ENCODE peak calls at places on chromosomes 11 and 22, in seven cellular contexts. R is right lobe of liver, G is fibroblast of lung, D is adrenal gland, Y is lower lobe of right lung, J is coronary artery, E is OCI-LY7. M is an unnamed sample.

GRCh38 chr22:30397656-30398635 is 1.1 kb downstream of the SEC14L2 start:
- DNase-seq in D (no peak), Y (no peak), G (no peak), J (no peak), R (peak), E (no peak), M (no peak)

GRCh38 chr11:65895482-65895981 is 4.7 kb downstream of the FOSL1 start:
- DNase-seq in R (no peak), D (no peak), J (no peak), G (no peak), Y (peak), E (no peak), M (no peak)

GRCh38 chr11:42778193-42778592 is 533.6 kb upstream of the API5 start:
- DNase-seq in G (no peak), E (peak), Y (no peak), D (no peak), R (no peak), J (no peak), M (peak)

GRCh38 chr11:104259121-104259610 is 95.2 kb upstream of the PDGFD start:
- DNase-seq in D (no peak), R (no peak), J (no peak), E (no peak), G (no peak), Y (no peak), M (no peak)

GRCh38 chr11:65274734-65275682 is 13.2 kb downstream of the POLA2 start:
- DNase-seq in R (peak), E (peak), J (peak), Y (peak), G (peak), D (peak), M (no peak)

GRCh38 chr22:38861170-38861874 is 10.7 kb downstream of the CBX6 start:
- DNase-seq in G (no peak), D (no peak), J (no peak), Y (no peak), R (no peak), E (no peak), M (no peak)

GRCh38 chr11:128691802-128692749 is 1.8 kb upstream of the FLI1 start:
- DNase-seq in E (no peak), Y (no peak), D (no peak), J (no peak), G (no peak), R (no peak), M (no peak)

GRCh38 chr11:70713988-70714665 is 315.8 kb downstream of the CTTN start:
- DNase-seq in J (no peak), D (no peak), G (no peak), Y (no peak), R (no peak), E (no peak), M (peak)

GRCh38 chr11:17401841-17402240 is 13.4 kb upstream of the KCNJ11 start:
- DNase-seq in E (no peak), D (no peak), Y (no peak), R (no peak), G (no peak), J (no peak), M (no peak)

GRCh38 chr22:27971926-27972325 is 52.9 kb upstream of the PITPNB start:
- DNase-seq in J (no peak), G (no peak), D (no peak), R (no peak), Y (no peak), E (no peak), M (no peak)

GRCh38 chr11:35151241-35151640 is 12.3 kb downstream of the CD44 start:
- DNase-seq in E (no peak), Y (no peak), D (no peak), J (no peak), G (no peak), R (no peak), M (no peak)

GRCh38 chr11:83725161-83725560 is 439.0 kb upstream of the CCDC90B start:
- DNase-seq in D (no peak), R (no peak), G (no peak), Y (no peak), J (no peak), E (no peak), M (no peak)

GRCh38 chr11:83726316-83726715 is 440.1 kb upstream of the CCDC90B start:
- DNase-seq in E (no peak), D (no peak), R (no peak), Y (no peak), J (no peak), G (no peak), M (no peak)

GRCh38 chr11:83722392-83722791 is 436.2 kb upstream of the CCDC90B start:
- DNase-seq in J (no peak), Y (no peak), D (no peak), E (no peak), G (no peak), R (no peak), M (no peak)

GRCh38 chr11:83725718-83726117 is 439.6 kb upstream of the CCDC90B start:
- DNase-seq in R (no peak), Y (no peak), D (no peak), J (no peak), E (no peak), G (no peak), M (no peak)

GRCh38 chr11:83724704-83725114 is 438.5 kb upstream of the CCDC90B start:
- DNase-seq in D (no peak), Y (peak), R (peak), J (no peak), E (no peak), G (peak), M (no peak)
- H3K4me3 ChIP-seq in D (no peak), Y (peak), R (peak), J (peak), E (no peak), G (peak), M (peak)

DNA sequence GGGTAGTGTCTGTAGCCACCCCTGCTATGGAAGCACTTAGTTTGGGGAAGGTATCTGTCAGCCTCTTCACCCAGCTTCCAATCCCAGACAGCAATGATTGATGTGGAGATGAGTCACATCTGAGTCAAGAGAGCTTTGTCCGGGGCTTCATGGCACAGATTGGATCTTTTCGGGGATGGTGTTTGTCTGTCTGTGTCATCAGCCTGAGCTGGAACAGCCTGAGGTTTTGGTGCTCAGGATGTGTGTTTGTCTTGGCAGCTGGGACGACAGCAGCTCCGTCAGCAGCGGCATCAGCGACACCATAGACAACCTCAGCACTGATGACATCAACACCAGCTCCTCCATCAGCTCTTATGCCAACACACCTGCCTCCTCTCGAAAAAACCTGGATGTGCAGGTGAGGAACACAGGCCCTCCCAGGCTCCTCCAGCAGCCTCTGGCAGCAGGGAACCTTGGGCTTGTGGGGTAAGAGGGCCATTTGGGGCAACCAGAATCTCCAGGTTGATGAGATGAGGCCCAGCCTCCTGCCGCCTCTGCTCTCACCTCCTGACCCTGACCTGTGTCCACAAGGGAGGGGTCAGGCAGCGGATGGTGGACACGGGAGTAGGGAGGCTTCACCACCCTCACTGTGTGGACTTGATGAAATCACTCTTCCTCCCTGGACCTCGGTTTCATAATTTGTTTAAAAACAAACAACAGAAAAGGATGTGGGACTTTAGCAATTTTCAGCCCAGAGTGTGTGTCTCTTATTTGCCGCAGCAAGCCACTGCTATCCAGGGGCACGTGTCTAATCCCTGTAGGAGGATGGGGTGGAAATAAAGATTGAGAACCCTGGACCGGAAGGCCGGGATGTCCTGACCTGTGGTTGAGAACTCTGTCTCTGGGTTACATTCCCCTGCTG is 124.3 kb downstream of the DBX1 start:
- DNase-seq in J (no peak), D (no peak), E (no peak), Y (no peak), G (peak), R (peak), M (no peak)
- H3K27ac ChIP-seq in J (peak), D (peak), E (no peak), Y (no peak), G (peak), R (peak), M (no peak)

DNA sequence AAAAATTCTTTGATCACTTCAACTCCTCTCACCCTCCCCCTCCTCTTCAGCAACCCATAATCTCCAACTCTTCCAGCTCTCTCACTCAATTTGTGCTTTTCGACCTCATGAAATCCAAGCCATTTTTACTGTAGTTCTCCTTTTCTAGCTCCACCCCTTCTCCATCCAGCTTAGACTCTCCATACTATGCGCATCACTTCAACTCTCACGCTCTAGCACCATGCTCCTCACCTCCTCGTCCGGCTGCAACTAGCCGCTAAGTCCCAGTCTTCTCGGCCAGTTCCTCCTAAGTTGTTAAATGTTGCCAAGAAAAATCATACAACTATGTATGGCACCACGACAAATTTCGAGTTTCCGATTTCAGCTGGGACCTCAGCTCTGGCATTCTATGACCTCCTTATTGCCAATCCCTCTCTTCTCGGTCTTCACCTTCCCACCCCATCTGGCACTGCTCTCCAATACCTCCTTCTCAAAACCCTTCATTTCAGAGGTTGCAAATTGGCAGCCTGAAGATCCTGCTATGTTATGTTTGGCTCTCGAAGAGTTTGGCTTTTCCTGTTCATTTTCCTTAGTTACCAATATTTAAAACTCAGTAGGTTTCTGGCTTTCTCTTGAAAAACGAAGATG is 1.1 kb downstream of the ZNF70 start:
- DNase-seq in G (no peak), D (no peak), J (no peak), E (no peak), R (no peak), Y (no peak), M (no peak)
- H3K4me3 ChIP-seq in G (peak), D (no peak), J (peak), E (peak), R (no peak), Y (peak), M (no peak)

GRCh38 chr11:9823887-9824385 is 160.1 kb downstream of the SWAP70 start:
- DNase-seq in G (no peak), R (no peak), J (no peak), E (no peak), D (no peak), Y (no peak), M (no peak)

GRCh38 chr11:9823439-9823838 is 159.6 kb downstream of the SWAP70 start:
- DNase-seq in G (no peak), J (no peak), D (no peak), R (no peak), Y (no peak), E (no peak), M (no peak)

GRCh38 chr11:9826390-9826789 is 162.5 kb downstream of the SWAP70 start:
- DNase-seq in R (no peak), E (no peak), G (no peak), J (no peak), Y (no peak), D (no peak), M (no peak)

GRCh38 chr11:9825895-9826294 is 162.0 kb downstream of the SWAP70 start:
- DNase-seq in J (no peak), E (no peak), G (no peak), D (no peak), Y (no peak), R (no peak), M (no peak)

DNA sequence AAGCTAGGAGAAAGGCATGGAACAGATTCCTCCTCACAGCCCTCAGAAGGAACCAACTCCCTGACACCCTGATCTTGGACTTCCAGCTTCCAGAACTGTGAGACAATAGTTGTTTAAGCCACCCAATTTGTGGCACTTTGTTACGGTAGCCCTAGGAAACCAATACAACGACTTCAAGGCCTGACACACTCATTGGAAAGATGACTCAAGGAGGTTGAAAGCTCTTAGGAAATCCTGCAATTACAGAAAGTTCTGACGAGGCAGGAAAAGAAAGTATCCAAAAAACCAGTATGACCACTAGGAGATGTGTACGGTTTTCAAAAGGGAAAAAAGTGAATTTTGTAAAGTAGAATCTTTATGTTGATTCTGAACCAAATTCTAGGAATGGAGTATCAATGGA is 161.4 kb downstream of the SWAP70 start:
- DNase-seq in J (no peak), G (peak), E (no peak), Y (no peak), D (no peak), R (no peak), M (no peak)
- H3K27ac ChIP-seq in J (no peak), G (no peak), E (no peak), Y (no peak), D (no peak), R (no peak), M (no peak)

DNA sequence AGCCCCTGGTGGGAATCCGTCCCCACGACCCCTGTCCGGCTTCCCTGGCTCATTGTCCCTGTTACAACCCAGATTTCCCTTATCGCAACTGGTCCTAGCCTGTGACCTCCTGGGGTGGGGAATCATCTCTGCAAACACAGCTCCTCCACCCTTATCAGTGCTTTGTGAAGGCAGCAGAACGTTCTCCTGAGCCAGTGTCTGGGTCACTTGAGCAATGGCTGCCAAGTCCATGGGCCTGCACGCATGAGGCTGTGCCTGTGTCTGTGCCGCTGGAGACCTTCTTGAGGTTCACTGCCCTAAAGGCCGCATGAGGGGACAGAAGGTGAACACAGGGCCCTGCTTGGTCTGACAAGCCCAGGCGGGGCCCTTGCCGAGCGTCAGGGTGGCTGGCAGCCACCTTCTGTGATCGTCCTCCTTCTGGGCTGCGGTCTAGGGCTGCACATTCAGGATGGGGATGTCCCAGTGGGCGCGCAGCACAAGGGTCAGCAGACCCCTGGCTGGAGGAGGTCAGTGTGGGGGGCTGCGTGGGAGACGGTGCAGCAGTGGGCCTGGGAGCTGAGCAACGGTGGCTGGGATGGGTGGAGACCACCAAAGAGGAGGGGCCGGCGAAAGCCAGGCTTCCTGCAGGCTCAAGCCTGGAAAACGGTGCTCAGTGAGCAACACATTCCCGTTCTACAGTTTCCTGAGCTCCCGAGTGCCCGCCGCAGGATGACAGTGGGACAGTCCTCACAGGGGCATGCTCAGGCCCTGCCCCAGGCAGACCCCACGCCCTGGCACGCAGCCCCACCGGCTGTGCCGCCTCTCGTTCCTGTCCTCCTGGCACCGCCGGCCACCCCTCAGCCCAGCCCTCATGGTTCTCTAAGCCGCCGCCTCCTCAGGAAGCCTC is 74.1 kb downstream of the CDKN1C start:
- DNase-seq in Y (peak), G (no peak), D (no peak), R (no peak), E (no peak), J (no peak), M (no peak)
- H3K4me3 ChIP-seq in Y (peak), G (no peak), D (no peak), R (no peak), E (no peak), J (no peak), M (no peak)

GRCh38 chr11:72812968-72813739 is 1.1 kb upstream of the ATG16L2 start:
- DNase-seq in E (peak), R (peak), G (peak), D (no peak), Y (peak), J (peak), M (no peak)
- H3K27ac ChIP-seq in E (peak), R (peak), G (peak), D (peak), Y (peak), J (peak), M (no peak)

DNA sequence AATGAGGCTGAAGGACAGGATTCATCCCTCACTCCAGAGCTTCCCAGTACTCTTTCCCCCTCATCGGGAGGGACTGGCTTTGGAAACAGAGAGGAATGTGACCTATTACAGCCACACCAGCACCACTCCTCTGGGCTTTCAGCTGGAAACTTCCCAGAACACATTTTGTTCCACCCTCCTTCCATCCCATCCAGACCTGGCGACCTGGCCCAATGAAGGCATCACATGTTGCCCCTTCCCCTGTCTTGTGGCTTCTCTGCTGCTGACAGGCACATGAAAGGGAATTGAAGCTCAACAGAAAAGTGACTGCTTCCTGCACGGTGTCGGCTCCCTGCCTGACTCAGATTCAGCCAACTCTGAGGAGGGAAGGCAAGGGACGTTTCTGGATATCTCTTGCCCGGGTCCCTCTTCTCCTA is 19.1 kb downstream of the IRAG1 start:
- DNase-seq in D (no peak), J (peak), Y (no peak), R (no peak), G (no peak), E (no peak), M (no peak)
- H3K4me3 ChIP-seq in D (no peak), J (peak), Y (peak), R (no peak), G (no peak), E (no peak), M (no peak)

GRCh38 chr22:50726643-50727340 is 11.2 kb upstream of the ACR start:
- DNase-seq in J (no peak), G (no peak), R (no peak), E (no peak), D (no peak), Y (peak), M (no peak)

GRCh38 chr22:50724616-50725015 is 13.4 kb upstream of the ACR start:
- DNase-seq in E (no peak), D (no peak), Y (no peak), R (no peak), G (no peak), J (no peak), M (no peak)

GRCh38 chr22:50723991-50724390 is 14.0 kb upstream of the ACR start:
- DNase-seq in Y (no peak), D (no peak), E (peak), J (no peak), R (no peak), G (no peak), M (no peak)

GRCh38 chr22:50727678-50728522 is 10.1 kb upstream of the ACR start:
- DNase-seq in E (no peak), Y (peak), D (no peak), R (no peak), J (no peak), G (no peak), M (no peak)

GRCh38 chr22:50725597-50725996 is 12.4 kb upstream of the ACR start:
- DNase-seq in J (no peak), G (no peak), Y (no peak), R (no peak), D (no peak), E (no peak), M (no peak)
- H3K27ac ChIP-seq in J (no peak), G (no peak), Y (no peak), R (no peak), D (no peak), E (no peak), M (no peak)

DNA sequence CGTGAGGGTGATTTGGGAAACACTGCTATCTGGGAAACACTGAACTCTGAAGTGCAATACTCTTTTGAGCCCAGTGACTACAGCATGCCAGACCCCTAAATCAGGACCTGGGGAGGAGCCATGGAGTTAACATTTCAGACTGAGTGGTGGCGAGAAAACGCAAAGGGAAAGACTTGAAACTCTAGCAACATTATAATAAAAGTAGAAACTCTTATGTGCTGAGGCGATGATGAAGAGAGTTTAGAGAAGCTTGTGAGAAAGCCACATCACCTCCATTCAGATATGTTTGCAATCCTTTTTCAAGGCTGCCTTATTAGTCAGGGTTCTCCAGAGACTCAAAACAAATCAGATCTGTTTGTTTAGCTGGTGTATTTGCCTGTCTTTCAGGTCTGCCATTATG is 1.9 kb downstream of the FEN1 start:
- DNase-seq in J (no peak), E (no peak), G (no peak), Y (no peak), D (no peak), R (no peak), M (no peak)
- H3K4me3 ChIP-seq in J (no peak), E (peak), G (no peak), Y (no peak), D (no peak), R (no peak), M (no peak)

M was measured in iPS DF 6.9.